ENCODE peak calls at places on chromosomes 6 and 20, in seven cellular contexts. One of them, this sample, is unnamed.

GRCh38 chr6:118468682-118469465 is 79.2 kb upstream of the PLN start:
- DNase-seq in HCT116: no peak
- DNase-seq in esophagus muscularis mucosa: no peak
- DNase-seq in Panc1: peak; percentile 64
- DNase-seq in HL-60: no peak
- DNase-seq in H1: no peak
- DNase-seq in K562: no peak
- DNase-seq in this sample: no peak

GRCh38 chr6:251920-252319 is 40.4 kb upstream of the DUSP22 start:
- DNase-seq in HCT116: no peak
- DNase-seq in esophagus muscularis mucosa: no peak
- DNase-seq in Panc1: no peak
- DNase-seq in HL-60: no peak
- DNase-seq in H1: no peak
- DNase-seq in K562: no peak
- DNase-seq in this sample: no peak

GRCh38 chr6:52417675-52418111 is 2.4 kb upstream of the EFHC1 start:
- DNase-seq in HCT116: no peak
- DNase-seq in esophagus muscularis mucosa: no peak
- DNase-seq in Panc1: no peak
- DNase-seq in HL-60: no peak
- DNase-seq in H1: no peak
- DNase-seq in K562: peak; percentile 43
- DNase-seq in this sample: no peak

GRCh38 chr20:30921286-30922071 is 336.0 kb upstream of the DEFB115 start:
- DNase-seq in HCT116: no peak
- DNase-seq in esophagus muscularis mucosa: no peak
- DNase-seq in Panc1: no peak
- DNase-seq in HL-60: no peak
- DNase-seq in H1: no peak
- DNase-seq in K562: no peak
- DNase-seq in this sample: no peak

GRCh38 chr6:11952291-11952690 is 59.8 kb upstream of the HIVEP1 start:
- DNase-seq in HCT116: no peak
- DNase-seq in esophagus muscularis mucosa: no peak
- DNase-seq in Panc1: no peak
- DNase-seq in HL-60: no peak
- DNase-seq in H1: no peak
- DNase-seq in K562: no peak
- DNase-seq in this sample: no peak

GRCh38 chr6:42193491-42193894 is 1.3 kb downstream of the GUCA1B start:
- DNase-seq in HCT116: no peak
- DNase-seq in esophagus muscularis mucosa: no peak
- DNase-seq in Panc1: no peak
- DNase-seq in HL-60: no peak
- DNase-seq in H1: no peak
- DNase-seq in K562: peak; percentile 51
- DNase-seq in this sample: no peak

GRCh38 chr20:50191566-50192363 is 1.1 kb downstream of the CEBPB start:
- DNase-seq in HCT116: no peak
- DNase-seq in esophagus muscularis mucosa: no peak
- DNase-seq in Panc1: no peak
- DNase-seq in HL-60: peak; percentile 53
- DNase-seq in H1: no peak
- DNase-seq in K562: peak; percentile 69
- DNase-seq in this sample: peak; percentile 35

GRCh38 chr6:158286413-158286812 is 25.9 kb upstream of the TULP4 start:
- DNase-seq in HCT116: no peak
- DNase-seq in esophagus muscularis mucosa: no peak
- DNase-seq in Panc1: no peak
- DNase-seq in HL-60: no peak
- DNase-seq in H1: no peak
- DNase-seq in K562: no peak
- DNase-seq in this sample: no peak

GRCh38 chr6:47737406-47737805 is 39.0 kb downstream of the ADGRF4 start:
- DNase-seq in HCT116: no peak
- DNase-seq in esophagus muscularis mucosa: no peak
- DNase-seq in Panc1: no peak
- DNase-seq in HL-60: no peak
- DNase-seq in H1: no peak
- DNase-seq in K562: no peak
- DNase-seq in this sample: no peak

GRCh38 chr6:2103644-2104523 is 141.5 kb downstream of the GMDS start:
- DNase-seq in HCT116: peak; percentile 19
- DNase-seq in esophagus muscularis mucosa: no peak
- DNase-seq in Panc1: peak; percentile 54
- DNase-seq in HL-60: peak; percentile 44
- DNase-seq in H1: no peak
- DNase-seq in K562: peak; percentile 17
- DNase-seq in this sample: no peak

GRCh38 chr20:46021361-46022359 is 7.4 kb upstream of the SLC12A5 start:
- DNase-seq in HCT116: no peak
- DNase-seq in esophagus muscularis mucosa: no peak
- DNase-seq in Panc1: no peak
- DNase-seq in HL-60: peak; percentile 22
- DNase-seq in H1: peak; percentile 94
- DNase-seq in K562: peak; percentile 93
- DNase-seq in this sample: no peak

DNA sequence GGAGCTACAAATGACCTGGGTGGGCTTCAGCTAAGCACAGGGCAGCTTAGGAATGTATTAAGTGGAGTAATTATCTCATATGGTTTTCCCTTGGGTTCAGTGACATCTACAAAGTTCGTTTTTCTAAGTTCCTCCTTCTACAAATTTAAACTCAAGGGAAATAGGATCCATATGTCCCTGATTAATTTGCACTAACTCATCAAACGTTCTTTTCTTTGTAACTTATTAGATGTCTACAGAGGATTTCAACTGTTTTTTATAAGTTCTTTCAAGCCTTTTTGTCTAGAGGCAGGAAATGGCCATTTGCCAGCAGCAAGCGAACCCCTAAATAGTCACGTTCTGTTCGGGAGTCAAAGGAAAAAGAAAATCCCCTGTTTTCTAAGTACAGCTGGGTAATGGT is 1060.3 kb downstream of the KIF16B start:
- DNase-seq in HCT116: no peak
- DNase-seq in esophagus muscularis mucosa: no peak
- DNase-seq in Panc1: no peak
- DNase-seq in HL-60: no peak
- DNase-seq in H1: no peak
- DNase-seq in K562: no peak
- DNase-seq in this sample: no peak
- TF ChIP-seq POLR2AphosphoS5 in HCT116: no peak
- TF ChIP-seq POLR2AphosphoS5 in esophagus muscularis mucosa: no peak
- TF ChIP-seq POLR2AphosphoS5 in Panc1: no peak
- TF ChIP-seq POLR2AphosphoS5 in HL-60: no peak
- TF ChIP-seq POLR2AphosphoS5 in H1: no peak
- TF ChIP-seq POLR2AphosphoS5 in K562: no peak
- TF ChIP-seq POLR2AphosphoS5 in this sample: no peak

DNA sequence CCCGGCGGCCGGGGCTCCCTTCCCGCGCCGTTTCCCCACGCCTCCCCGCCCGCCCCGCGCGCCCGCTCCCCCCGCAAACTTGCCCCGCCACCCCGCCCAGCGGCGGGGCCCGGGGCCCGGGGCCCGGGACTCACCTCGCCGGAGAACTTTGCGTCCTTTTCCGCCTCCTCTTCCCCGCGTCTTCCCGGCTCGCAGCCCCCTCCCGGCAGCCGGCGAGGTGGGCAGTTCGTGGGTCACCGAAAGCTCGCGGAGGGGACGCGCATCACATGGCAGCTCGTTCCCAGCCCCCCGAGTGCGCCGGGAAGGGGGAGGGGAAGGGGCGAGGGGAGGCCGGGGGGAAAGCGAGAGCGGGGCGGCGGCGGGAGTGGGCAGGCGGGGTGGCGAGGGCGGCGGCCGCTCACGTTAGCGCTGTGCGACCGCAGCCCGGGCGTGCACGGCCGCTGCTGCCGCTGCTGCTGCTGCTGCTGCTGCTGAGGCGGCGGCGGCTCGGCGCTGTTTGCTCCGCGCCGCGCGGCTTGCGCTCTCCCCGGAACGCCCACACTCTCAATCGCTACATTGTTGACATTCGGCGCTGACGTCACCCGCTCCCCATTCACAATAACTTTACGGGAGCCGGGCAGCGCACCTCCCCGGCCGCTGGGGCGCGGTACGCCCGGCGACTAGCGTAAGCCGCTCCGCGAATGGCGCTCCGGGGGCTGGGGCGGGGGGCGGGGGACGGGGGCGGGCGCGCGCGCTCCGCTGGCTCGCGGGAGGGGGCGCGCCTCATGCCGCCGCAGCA is at the start of gene BACH2:
- DNase-seq in HCT116: peak; percentile 68
- DNase-seq in esophagus muscularis mucosa: peak; percentile 97
- DNase-seq in Panc1: no peak
- DNase-seq in HL-60: peak; percentile 82
- DNase-seq in H1: peak; percentile 70
- DNase-seq in K562: peak; percentile 86
- DNase-seq in this sample: peak; percentile 89
- TF ChIP-seq POLR2AphosphoS5 in HCT116: peak; percentile 58
- TF ChIP-seq POLR2AphosphoS5 in esophagus muscularis mucosa: peak; percentile 84
- TF ChIP-seq POLR2AphosphoS5 in Panc1: no peak
- TF ChIP-seq POLR2AphosphoS5 in HL-60: no peak
- TF ChIP-seq POLR2AphosphoS5 in H1: no peak
- TF ChIP-seq POLR2AphosphoS5 in K562: peak; percentile 26
- TF ChIP-seq POLR2AphosphoS5 in this sample: no peak

DNA sequence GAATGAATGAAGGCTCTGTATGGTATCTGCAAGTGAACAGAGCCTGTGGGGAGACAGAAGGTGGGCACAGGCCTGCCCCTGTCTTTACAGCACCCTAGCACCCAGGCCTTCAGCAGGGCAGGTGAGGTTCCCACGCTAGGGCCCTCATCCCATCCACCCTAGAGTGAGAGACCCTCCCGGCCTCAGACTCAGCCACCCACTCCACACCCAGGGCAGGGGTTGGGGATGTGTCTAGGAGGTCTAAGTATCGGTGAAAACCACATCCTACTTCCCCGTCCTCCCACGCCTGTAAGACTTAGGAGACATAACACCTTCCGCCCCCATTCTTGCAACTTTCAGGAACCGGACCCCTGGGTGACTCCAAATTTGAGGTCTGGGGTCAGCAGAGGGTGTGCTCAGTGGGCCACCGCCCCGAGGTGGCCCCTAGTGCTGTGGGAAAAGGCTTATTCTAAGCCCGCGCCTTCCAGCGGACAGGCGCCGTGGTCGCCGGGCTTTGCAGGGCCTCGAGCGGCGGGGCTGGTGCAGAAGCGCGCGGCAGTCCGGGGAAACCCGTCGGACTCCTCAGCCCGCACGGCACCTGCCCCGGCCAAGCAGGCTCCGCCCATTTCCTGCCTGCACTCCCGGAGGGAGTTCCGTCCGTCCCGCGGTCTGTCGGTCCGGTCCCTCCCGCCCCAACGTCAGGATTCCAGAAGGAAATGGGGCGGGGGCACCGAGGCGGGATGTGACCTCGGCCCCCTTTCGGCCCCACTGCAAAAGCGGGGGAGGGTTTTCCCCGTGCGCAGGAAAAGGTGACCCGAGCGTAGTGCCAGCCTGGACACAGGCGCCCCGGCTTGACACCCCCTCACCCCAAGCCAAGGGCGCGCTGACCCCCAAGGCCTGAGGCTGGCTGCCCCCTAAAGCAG is 872 bp downstream of the SAMD10 start:
- DNase-seq in HCT116: no peak
- DNase-seq in esophagus muscularis mucosa: no peak
- DNase-seq in Panc1: no peak
- DNase-seq in HL-60: peak; percentile 83
- DNase-seq in H1: no peak
- DNase-seq in K562: peak; percentile 76
- DNase-seq in this sample: peak; percentile 69
- TF ChIP-seq POLR2AphosphoS5 in HCT116: peak; percentile 79
- TF ChIP-seq POLR2AphosphoS5 in esophagus muscularis mucosa: peak; percentile 61
- TF ChIP-seq POLR2AphosphoS5 in Panc1: peak; percentile 32
- TF ChIP-seq POLR2AphosphoS5 in HL-60: no peak
- TF ChIP-seq POLR2AphosphoS5 in H1: no peak
- TF ChIP-seq POLR2AphosphoS5 in K562: no peak
- TF ChIP-seq POLR2AphosphoS5 in this sample: no peak

DNA sequence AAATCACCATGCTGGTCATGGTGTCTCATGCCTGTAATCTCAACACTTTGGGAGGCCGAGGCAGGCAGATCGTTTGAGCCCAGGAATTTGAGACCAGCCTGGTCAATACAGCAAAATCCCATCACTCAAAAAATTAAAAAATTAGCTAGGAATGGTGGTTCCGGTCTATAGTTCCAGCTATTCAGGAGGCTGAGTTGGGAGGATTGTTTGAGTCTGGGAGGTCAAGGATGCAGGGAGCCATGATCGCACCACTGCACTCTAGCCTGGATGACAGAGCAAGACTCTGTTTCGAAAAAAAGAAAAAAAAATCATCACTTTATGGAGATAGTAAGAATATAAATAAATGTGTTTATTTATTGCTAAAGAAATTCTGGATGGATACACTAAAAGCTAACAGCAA is 124.1 kb downstream of the RNGTT start:
- DNase-seq in HCT116: no peak
- DNase-seq in esophagus muscularis mucosa: no peak
- DNase-seq in Panc1: no peak
- DNase-seq in HL-60: no peak
- DNase-seq in H1: no peak
- DNase-seq in K562: no peak
- DNase-seq in this sample: no peak
- TF ChIP-seq POLR2AphosphoS5 in HCT116: no peak
- TF ChIP-seq POLR2AphosphoS5 in esophagus muscularis mucosa: no peak
- TF ChIP-seq POLR2AphosphoS5 in Panc1: no peak
- TF ChIP-seq POLR2AphosphoS5 in HL-60: no peak
- TF ChIP-seq POLR2AphosphoS5 in H1: no peak
- TF ChIP-seq POLR2AphosphoS5 in K562: no peak
- TF ChIP-seq POLR2AphosphoS5 in this sample: no peak